ENCODE peak calls at places on chromosomes 6 and 20, in six cellular contexts. C, T, U, J, Y and Z are unnamed samples. For H3K36me3, the result is how much of the 10 kb centered on the place peaks cover.

GRCh38 chr6:33963351-33963750 is 159.5 kb upstream of the MLN start:
- DNase-seq in T (no peak), J (no peak), C (no peak), U (no peak), Y (no peak), Z (no peak)

GRCh38 chr20:49752504-49752903 is 38.8 kb upstream of the B4GALT5 start:
- DNase-seq in U (no peak), J (no peak), T (no peak), Y (no peak), C (no peak), Z (no peak)

GRCh38 chr6:134391221-134391620 is 73.3 kb upstream of the SGK1 start:
- DNase-seq in C (no peak), U (no peak), T (no peak), J (no peak), Y (no peak), Z (no peak)

GRCh38 chr6:137112067-137112355 is 61.4 kb downstream of the IL22RA2 start:
- DNase-seq in C (no peak), Y (no peak), T (peak), U (no peak), J (no peak), Z (no peak)

GRCh38 chr6:50720623-50721022 is 7.3 kb downstream of the TFAP2D start:
- DNase-seq in Y (no peak), U (no peak), C (no peak), J (no peak), T (no peak), Z (no peak)

GRCh38 chr20:2688041-2688591 is 4.5 kb upstream of the EBF4 start:
- DNase-seq in C (peak), T (no peak), Y (no peak), J (peak), U (peak), Z (no peak)

GRCh38 chr6:81561071-81561564 is 191.4 kb downstream of the TENT5A start:
- DNase-seq in Y (no peak), U (no peak), C (no peak), J (no peak), T (peak), Z (no peak)

GRCh38 chr6:161104966-161105365 is 113.4 kb downstream of the MAP3K4 start:
- DNase-seq in U (no peak), T (peak), Y (no peak), J (no peak), C (no peak), Z (peak)

GRCh38 chr20:36368869-36369268 is 62.7 kb downstream of the DLGAP4 start:
- DNase-seq in U (no peak), J (no peak), T (no peak), C (no peak), Y (no peak), Z (no peak)

DNA sequence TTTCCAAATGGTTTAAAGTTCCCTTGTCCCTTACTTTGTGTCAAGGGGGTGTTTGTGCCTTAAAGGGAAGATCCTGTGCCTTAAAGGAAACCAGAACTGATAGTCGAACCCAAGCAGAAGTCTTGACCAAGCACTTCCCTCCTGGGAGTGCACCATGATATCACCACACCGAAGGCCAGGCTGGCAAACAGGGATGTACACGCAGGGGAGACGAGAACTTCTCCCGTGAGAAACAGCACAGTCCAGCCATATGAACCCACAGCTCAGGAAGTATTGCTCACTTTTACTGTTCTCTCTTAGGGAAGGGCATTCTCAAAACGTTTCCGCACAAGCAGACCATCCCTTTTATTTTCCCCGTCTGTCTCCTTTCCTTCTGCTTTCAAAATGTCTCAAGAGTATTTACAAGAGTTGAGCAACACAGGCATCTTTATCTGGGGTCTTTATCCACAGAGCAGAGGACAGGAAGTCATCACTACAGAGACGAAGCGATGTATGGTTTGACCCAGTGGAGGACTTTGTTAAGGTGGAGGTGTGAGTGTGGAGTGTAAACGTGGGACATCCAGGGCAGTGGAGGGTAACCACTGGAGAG is 12.8 kb upstream of the SERPINB1 start:
- DNase-seq in U (no peak), C (no peak), Y (no peak), T (no peak), J (no peak), Z (no peak)
- TF ChIP-seq CTCF in U (no peak), C (peak), Y (no peak), T (no peak), J (no peak), Z (no peak)

DNA sequence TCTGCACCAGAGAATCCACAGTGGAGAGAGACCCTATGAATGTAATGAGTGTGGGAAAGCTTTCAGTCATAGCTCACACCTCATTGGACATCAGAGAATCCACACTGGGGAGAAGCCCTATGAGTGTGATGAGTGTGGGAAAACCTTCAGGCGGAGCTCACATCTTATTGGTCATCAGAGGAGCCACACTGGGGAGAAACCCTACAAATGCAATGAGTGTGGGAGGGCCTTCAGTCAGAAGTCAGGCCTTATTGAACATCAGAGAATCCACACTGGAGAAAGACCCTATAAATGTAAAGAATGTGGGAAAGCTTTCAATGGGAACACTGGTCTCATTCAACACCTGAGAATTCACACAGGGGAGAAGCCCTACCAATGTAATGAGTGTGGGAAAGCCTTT is 11.9 kb downstream of the ZKSCAN8 start:
- DNase-seq in T (no peak), Y (no peak), C (no peak), U (no peak), J (no peak), Z (no peak)
- H3K36me3 ChIP-seq in T (half or more), Y (under half), C (under half), U (half or more), J (half or more), Z (under half)

DNA sequence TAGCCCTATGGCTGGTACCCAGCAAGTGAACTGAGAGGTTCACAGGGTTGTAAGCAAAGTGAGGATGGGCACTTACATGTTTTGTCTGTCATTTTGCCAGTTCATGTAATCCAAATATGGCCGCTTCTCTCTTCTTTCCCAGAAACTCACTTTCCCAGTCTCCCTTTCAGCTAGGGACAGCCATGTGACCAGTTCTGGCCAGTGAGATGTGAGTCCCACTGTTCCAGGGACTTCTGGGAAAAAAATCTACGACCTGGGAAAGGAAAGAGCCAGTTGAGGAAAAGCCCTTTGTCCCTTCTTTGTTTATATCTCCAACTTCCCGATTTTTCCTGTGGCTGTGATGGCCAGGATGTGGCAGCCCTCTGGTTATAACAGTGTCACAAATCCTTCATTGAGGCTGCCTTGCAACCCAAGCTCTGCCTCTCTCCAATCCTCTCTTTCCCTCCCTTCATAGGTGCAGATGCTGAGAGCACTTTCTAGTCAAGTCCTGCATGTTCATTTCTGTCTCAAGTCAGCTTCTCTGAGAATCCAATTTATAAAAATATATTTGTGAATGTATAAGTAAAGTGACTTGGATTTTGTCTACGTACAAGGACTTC is 148.6 kb upstream of the ZFP64 start:
- DNase-seq in C (no peak), Y (no peak), U (no peak), T (no peak), J (no peak), Z (no peak)
- H3K4me3 ChIP-seq in C (no peak), Y (no peak), U (no peak), T (no peak), J (no peak), Z (no peak)

GRCh38 chr20:53212018-53212417 is 239.9 kb downstream of the TSHZ2 start:
- DNase-seq in C (no peak), Y (no peak), T (no peak), U (no peak), J (no peak), Z (no peak)
- TF ChIP-seq CTCF in C (no peak), Y (no peak), T (no peak), U (no peak), J (no peak), Z (no peak)

GRCh38 chr6:73608761-73609160 is 45.0 kb downstream of the SLC17A5 start:
- DNase-seq in J (no peak), T (no peak), C (no peak), Y (no peak), U (no peak), Z (no peak)

GRCh38 chr6:73613806-73614536 is 39.8 kb downstream of the SLC17A5 start:
- DNase-seq in J (no peak), C (no peak), Y (no peak), T (no peak), U (no peak), Z (no peak)

GRCh38 chr6:73610444-73611275 is 43.1 kb downstream of the SLC17A5 start:
- DNase-seq in Y (no peak), T (peak), C (no peak), J (no peak), U (no peak), Z (peak)

GRCh38 chr6:73614802-73615201 is 39.0 kb downstream of the SLC17A5 start:
- DNase-seq in Y (no peak), U (no peak), J (no peak), C (no peak), T (no peak), Z (no peak)

GRCh38 chr6:73612611-73613010 is 41.2 kb downstream of the SLC17A5 start:
- DNase-seq in C (no peak), Y (no peak), J (no peak), T (no peak), U (no peak), Z (no peak)
- H3K36me3 ChIP-seq in C (under half), Y (under half), J (half or more), T (under half), U (half or more), Z (under half)

DNA sequence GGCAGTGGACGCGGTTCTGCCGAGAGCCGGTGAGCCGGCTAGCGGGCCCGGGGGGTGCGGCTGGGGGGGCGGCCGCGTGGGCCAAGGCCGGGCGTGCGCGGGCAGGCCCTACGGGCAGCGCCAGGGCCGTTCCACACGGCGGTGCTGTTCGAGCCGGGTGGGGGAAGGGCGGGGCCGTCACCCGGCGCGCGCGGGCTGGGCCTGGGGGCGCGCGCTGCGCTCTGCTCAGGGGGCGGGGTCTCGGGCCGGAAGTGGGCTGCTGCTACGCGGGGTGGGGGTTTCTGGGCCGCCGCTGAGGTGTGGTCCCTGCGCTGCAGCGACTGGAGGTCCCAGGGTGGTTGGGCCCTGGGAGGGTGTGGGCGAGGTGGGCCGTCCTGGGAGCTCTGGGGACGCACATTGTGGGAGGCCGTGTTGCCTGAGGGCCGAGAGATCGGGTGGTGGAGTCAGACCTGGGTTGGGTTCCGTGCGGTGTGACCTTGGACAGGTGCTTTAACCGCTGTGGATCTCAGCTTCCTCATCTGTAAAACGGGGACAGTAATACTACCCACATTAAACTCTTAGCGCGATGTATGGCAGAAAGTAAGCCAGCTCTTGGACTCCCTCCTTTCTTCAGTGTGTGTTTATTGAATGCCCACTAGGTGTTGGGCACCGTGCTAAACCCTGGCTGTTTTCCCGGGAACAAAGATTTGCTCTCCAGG is 395 bp downstream of the MAPRE1 start:
- DNase-seq in T (peak), C (peak), Y (no peak), J (peak), U (no peak), Z (no peak)
- H3K4me3 ChIP-seq in T (peak), C (peak), Y (peak), J (peak), U (peak), Z (peak)

DNA sequence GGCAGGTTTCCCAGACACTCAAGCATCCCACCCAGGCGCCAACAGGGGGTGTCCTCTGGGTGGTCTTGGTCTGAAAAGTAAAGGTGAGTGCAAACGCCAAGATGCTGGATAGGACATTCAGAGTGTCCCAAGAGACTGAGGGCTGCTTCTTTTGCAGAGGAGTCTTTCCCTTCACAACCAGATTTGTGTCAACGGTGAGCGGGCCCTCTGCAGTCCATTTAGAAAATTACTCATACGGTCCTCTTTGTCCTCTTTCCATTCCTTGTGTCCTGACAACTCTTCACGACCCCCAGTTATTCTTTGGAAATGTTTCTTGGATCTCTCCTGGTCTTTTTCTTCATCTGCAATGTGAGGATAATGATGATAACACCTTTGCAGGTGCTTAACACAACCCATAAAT is 257.8 kb downstream of the CDC5L start:
- DNase-seq in C (no peak), J (no peak), Y (no peak), U (no peak), T (no peak), Z (no peak)
- TF ChIP-seq CTCF in C (no peak), J (no peak), Y (no peak), U (no peak), T (peak), Z (peak)

DNA sequence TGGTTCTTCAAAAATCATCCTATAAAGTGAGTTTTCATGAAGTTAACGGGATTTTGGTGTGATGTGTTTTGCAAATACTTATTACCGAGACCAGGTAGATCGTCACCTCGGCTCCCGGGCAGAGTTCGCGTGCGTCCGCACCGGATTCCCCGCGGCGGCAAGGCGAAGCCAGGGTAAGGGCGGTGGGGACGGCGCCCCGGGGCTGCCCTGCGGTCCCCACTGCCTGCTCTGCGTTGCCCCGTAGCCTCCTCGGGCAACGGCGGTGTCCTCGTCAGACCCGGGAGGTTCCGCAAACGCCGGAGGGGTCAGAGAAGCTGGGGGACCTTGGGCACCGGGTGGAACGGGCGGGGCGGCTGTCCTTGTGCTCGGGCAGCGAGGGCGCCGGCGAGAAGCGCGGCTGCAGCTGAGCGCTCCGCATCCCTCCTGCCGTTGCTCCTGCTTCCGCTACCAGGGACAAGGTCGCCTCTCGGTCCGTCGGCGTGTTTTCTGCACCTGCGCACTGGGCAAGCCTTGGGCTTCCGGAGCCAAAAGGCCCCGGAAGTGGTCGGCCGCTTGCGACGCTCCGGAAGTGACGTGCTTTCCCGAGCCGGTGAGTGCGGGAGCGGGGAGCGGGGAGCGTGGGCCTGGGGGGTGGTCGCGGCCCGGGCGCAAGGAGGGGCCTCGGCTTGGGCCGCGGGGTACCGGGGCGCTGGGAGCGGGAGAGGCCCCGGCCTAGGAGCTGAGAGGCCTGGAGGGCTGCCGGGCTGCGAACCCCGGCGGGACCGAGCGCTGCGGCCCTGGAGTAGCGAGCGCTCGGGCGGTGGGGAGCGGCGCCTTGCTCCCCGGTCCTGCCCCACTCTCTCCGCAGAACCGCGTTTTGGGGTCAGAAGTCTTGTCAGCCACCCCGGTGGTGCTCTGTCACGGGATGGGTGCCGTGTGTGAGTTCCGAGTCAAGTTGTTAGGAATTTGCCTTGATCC is at the start of gene MTG2:
- DNase-seq in U (peak), J (peak), T (peak), Y (no peak), C (peak), Z (peak)
- H3K36me3 ChIP-seq in U (under half), J (under half), T (under half), Y (under half), C (under half), Z (under half)

GRCh38 chr6:27546522-27546921 is 73.6 kb upstream of the ZNF184 start:
- DNase-seq in U (no peak), Y (no peak), C (no peak), T (no peak), J (no peak), Z (no peak)
- H3K4me3 ChIP-seq in U (no peak), Y (no peak), C (no peak), T (no peak), J (no peak), Z (no peak)

GRCh38 chr6:105482227-105482839 is 79.5 kb upstream of the PREP start:
- DNase-seq in C (no peak), U (peak), J (no peak), T (no peak), Y (no peak), Z (no peak)

GRCh38 chr6:105485456-105485855 is 82.6 kb upstream of the PREP start:
- DNase-seq in U (no peak), T (no peak), Y (no peak), C (no peak), J (no peak), Z (no peak)

GRCh38 chr6:105482956-105483355 is 80.1 kb upstream of the PREP start:
- DNase-seq in Y (no peak), U (no peak), T (no peak), C (no peak), J (no peak), Z (no peak)

GRCh38 chr6:105483492-105483891 is 80.6 kb upstream of the PREP start:
- DNase-seq in C (no peak), T (peak), J (no peak), U (no peak), Y (no peak), Z (no peak)

DNA sequence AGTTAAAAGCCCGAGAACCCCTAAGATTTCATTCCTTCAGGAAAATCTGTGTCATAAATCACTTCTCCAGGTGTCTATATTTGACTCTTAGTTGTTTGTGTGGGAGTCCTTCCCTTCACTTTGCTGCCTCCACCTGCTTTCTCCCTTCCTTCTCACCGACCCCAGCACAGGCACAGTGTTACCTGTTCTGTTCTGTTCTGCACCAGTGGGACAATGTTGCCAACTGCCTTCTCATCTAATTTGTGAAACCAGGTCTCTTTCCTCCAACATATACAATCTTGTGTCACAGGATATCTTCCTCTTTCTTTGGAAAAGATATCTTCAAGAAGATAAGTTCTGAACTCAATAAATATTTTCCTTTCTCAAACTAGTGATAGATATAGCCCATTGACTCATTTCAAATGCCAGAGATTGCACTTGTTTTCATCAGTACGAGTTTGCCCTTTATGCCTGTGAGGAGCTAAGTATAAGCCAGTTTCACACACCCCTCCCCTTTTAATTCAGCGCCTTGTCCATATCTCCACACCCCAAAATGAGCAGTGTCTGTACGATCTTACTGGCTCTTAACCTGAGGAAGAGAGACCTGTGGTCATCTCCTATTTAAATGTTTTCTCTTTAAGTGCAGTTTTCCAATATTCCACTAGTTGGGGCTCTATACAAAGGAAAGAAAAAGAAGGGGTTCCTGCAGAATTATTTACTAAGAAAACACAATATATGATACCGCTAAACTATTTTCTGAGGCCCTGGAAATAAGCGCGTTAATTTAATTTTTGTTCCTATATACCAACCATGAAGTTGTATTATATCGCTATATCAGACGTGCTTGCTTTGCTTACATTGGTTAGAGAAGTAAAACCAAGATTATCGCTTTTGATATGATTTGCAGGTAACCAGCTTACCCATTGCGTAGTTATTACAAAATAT is 81.6 kb upstream of the PREP start:
- DNase-seq in J (no peak), U (no peak), C (no peak), T (no peak), Y (no peak), Z (no peak)
- TF ChIP-seq CTCF in J (peak), U (peak), C (peak), T (peak), Y (peak), Z (peak)